ENCODE peak calls at places on chromosomes 2 and 18, in ten cellular contexts. Q is astrocyte, O is fibroblast of lung, K is esophagus squamous epithelium, R is thoracic aorta, I is heart right ventricle, Z is IMR-90, T is psoas muscle, A is K562, C is brain microvascular endothelial cell. G is an unnamed sample.

GRCh38 chr2:237314198-237314597 is 99.8 kb downstream of the COL6A3 start:
- DNase-seq in Q (no peak), O (no peak), K (no peak), R (no peak), I (no peak), Z (no peak), T (no peak), A (no peak), C (no peak), G (no peak)

GRCh38 chr2:147913701-147914480 is 69.1 kb downstream of the ACVR2A start:
- DNase-seq in Q (peak; percentile 14), O (peak; percentile 25), K (no peak), R (no peak), I (no peak), Z (peak; percentile 4), T (no peak), A (no peak), C (no peak), G (peak; percentile 7)

GRCh38 chr2:238684362-238685326 is 163.2 kb upstream of the TWIST2 start:
- DNase-seq in Q (peak; percentile 99), O (peak; percentile 99), K (no peak), R (peak; percentile 43), I (no peak), Z (peak; percentile 99), T (peak; percentile 76), A (no peak), C (peak; percentile 95), G (peak; percentile 100)

GRCh38 chr18:58525928-58526424 is 102.9 kb downstream of the ALPK2 start:
- DNase-seq in Q (no peak), O (no peak), K (no peak), R (no peak), I (no peak), Z (no peak), T (no peak), A (no peak), C (no peak), G (no peak)

GRCh38 chr18:62571037-62571436 is 48.2 kb downstream of the ZCCHC2 start:
- DNase-seq in Q (no peak), O (no peak), K (no peak), R (no peak), I (no peak), Z (no peak), T (no peak), A (no peak), C (no peak), G (no peak)

GRCh38 chr2:236871500-236872001 is 214.1 kb upstream of the COPS8 start:
- DNase-seq in Q (peak; percentile 89), O (peak; percentile 92), K (no peak), R (no peak), I (no peak), Z (peak; percentile 91), T (peak; percentile 77), A (no peak), C (peak; percentile 87), G (peak; percentile 99)

GRCh38 chr2:42932271-42933151 is 140.1 kb upstream of the HAAO start:
- DNase-seq in Q (no peak), O (no peak), K (no peak), R (no peak), I (peak; percentile 50), Z (peak; percentile 28), T (no peak), A (no peak), C (no peak), G (no peak)

GRCh38 chr2:227134591-227134990 is 29.4 kb downstream of the COL4A4 start:
- DNase-seq in Q (peak; percentile 22), O (peak; percentile 25), K (no peak), R (no peak), I (no peak), Z (no peak), T (no peak), A (no peak), C (no peak), G (no peak)

GRCh38 chr2:62304429-62305417 is 108.8 kb downstream of the B3GNT2 start:
- DNase-seq in Q (peak; percentile 93), O (peak; percentile 96), K (no peak), R (peak; percentile 34), I (peak; percentile 56), Z (peak; percentile 73), T (peak; percentile 65), A (peak; percentile 96), C (peak; percentile 98), G (peak; percentile 50)

GRCh38 chr2:197204855-197205254 is 105.7 kb downstream of the ANKRD44 start:
- DNase-seq in Q (peak; percentile 65), O (peak; percentile 72), K (no peak), R (no peak), I (no peak), Z (peak; percentile 31), T (no peak), A (no peak), C (no peak), G (peak; percentile 45)

GRCh38 chr2:96636772-96637171 is 1.3 kb downstream of the KANSL3 start:
- DNase-seq in Q (peak; percentile 14), O (no peak), K (no peak), R (no peak), I (peak; percentile 31), Z (no peak), T (no peak), A (peak; percentile 45), C (no peak), G (no peak)

DNA sequence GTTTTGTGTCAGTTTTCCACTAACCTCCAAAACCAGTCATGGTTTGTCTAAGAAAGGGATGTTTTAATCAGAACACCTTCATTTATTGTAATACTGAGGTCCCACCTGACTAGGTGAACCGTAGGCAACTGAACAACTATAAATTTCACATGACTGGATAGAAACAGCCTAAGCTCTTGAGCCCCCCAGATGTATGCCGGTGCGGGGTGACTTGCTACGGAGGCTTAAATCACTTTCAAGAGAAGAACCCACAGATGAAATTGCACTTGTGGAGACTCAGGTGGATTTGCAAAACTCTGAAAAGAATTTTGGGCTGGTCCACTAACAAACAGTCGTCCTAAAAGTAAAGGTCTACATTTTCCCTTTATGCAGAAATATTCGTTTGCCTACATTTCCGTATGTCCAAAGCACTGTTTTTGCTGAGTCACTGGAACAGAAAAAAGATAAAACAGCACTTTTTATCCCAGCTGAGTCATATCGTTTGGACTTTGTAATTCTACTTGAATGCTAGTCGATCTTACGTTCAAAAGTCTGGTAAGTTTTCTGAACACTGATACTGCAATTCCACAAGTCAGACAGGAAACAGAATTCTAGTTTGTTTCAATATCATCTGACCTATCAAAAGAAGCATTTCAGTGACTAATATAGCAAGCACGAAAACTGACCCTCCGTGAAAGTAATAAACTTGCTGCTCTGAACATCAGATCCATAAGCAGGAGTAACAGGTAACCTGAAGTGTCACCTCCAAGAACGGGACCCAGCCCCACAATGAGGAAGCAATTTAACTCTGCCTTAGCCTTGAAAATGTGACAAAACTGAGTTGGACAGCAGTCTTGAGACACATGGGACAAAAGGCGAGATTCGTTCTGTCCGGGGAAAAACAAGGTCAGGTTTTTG is 18.1 kb downstream of the ZNF516 start:
- DNase-seq in Q (peak; percentile 95), O (peak; percentile 96), K (no peak), R (no peak), I (no peak), Z (peak; percentile 97), T (no peak), A (peak; percentile 29), C (peak; percentile 82), G (peak; percentile 92)
- H3K4me3 ChIP-seq in Q (peak overlapping the region; percentile 51), O (peak overlapping the region; percentile 34), K (peak overlapping the region; percentile 43), R (peak overlapping the region; percentile 68), I (peak overlapping the region; percentile 13), Z (peak overlapping the region; percentile 58), T (peak overlapping the region; percentile 60), A (peak overlapping the region; percentile 20), C (peak overlapping the region; percentile 33), G (peak overlapping the region; percentile 54)

GRCh38 chr2:101406867-101407266 is 19.6 kb upstream of the CREG2 start:
- DNase-seq in Q (peak; percentile 92), O (peak; percentile 93), K (no peak), R (no peak), I (no peak), Z (peak; percentile 97), T (no peak), A (no peak), C (peak; percentile 88), G (peak; percentile 96)

GRCh38 chr2:101415220-101415619 is 27.9 kb upstream of the CREG2 start:
- DNase-seq in Q (no peak), O (no peak), K (no peak), R (no peak), I (no peak), Z (no peak), T (no peak), A (no peak), C (no peak), G (no peak)

GRCh38 chr2:101410114-101410513 is 22.8 kb upstream of the CREG2 start:
- DNase-seq in Q (no peak), O (no peak), K (no peak), R (no peak), I (no peak), Z (no peak), T (no peak), A (no peak), C (no peak), G (no peak)

GRCh38 chr2:101410716-101411115 is 23.4 kb upstream of the CREG2 start:
- DNase-seq in Q (no peak), O (no peak), K (no peak), R (no peak), I (no peak), Z (no peak), T (no peak), A (no peak), C (no peak), G (no peak)

GRCh38 chr2:101409699-101410098 is 22.4 kb upstream of the CREG2 start:
- DNase-seq in Q (no peak), O (no peak), K (no peak), R (no peak), I (no peak), Z (no peak), T (no peak), A (no peak), C (no peak), G (no peak)
- TF ChIP-seq CTCF in Q (no peak), O (no peak), K (no peak), R (no peak), I (no peak), Z (no peak), T (no peak), A (no peak), C (no peak), G (no peak)

DNA sequence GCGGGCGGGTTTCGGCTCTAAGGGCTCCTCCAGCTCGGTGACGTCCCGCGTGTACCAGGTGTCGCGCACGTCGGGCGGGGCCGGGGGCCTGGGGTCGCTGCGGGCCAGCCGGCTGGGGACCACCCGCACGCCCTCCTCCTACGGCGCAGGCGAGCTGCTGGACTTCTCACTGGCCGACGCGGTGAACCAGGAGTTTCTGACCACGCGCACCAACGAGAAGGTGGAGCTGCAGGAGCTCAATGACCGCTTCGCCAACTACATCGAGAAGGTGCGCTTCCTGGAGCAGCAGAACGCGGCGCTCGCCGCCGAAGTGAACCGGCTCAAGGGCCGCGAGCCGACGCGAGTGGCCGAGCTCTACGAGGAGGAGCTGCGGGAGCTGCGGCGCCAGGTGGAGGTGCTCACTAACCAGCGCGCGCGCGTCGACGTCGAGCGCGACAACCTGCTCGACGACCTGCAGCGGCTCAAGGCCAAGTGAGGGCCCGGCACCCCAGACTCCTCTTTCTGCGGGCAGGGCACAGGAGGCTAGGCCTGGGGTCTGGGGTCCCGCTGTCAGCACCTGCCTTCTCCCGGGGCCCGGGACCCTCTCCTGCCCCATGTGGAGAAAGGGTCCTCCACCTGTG is 503 bp downstream of the DES start:
- DNase-seq in Q (no peak), O (peak; percentile 42), K (no peak), R (no peak), I (no peak), Z (no peak), T (peak; percentile 70), A (no peak), C (no peak), G (no peak)
- H3K4me3 ChIP-seq in Q (no peak overlapping the region), O (no peak overlapping the region), K (peak overlapping the region; percentile 56), R (peak overlapping the region; percentile 62), I (peak overlapping the region; percentile 74), Z (no peak overlapping the region), T (peak overlapping the region; percentile 93), A (no peak overlapping the region), C (peak overlapping the region; percentile 3), G (no peak overlapping the region)

GRCh38 chr2:205323929-205324328 is 358.4 kb upstream of the NRP2 start:
- DNase-seq in Q (no peak), O (no peak), K (no peak), R (no peak), I (no peak), Z (no peak), T (no peak), A (no peak), C (no peak), G (no peak)
- TF ChIP-seq CTCF in Q (peak; percentile 21), O (peak; percentile 33), K (peak; percentile 48), R (no peak), I (no peak), Z (peak; percentile 39), T (no peak), A (no peak), C (peak; percentile 60), G (peak; percentile 39)